ENCODE peak calls at places on chromosomes 16 and 17, in seven cellular contexts. One of them, this sample, is unnamed.

GRCh38 chr17:59786536-59787319 is 79.3 kb downstream of the VMP1 start:
- DNase-seq in aorta: no peak
- DNase-seq in heart left ventricle: no peak
- DNase-seq in body of pancreas: peak; percentile 65
- DNase-seq in CD8-positive, alpha-beta memory T cell: peak; percentile 65
- DNase-seq in neuronal stem cell: no peak
- DNase-seq in ovary: no peak
- DNase-seq in this sample: peak; percentile 43

GRCh38 chr16:84538441-84538840 is 34.0 kb upstream of the MEAK7 start:
- DNase-seq in aorta: no peak
- DNase-seq in body of pancreas: no peak
- DNase-seq in neuronal stem cell: no peak
- DNase-seq in heart left ventricle: no peak
- DNase-seq in ovary: no peak
- DNase-seq in CD8-positive, alpha-beta memory T cell: no peak
- DNase-seq in this sample: no peak

GRCh38 chr17:40317345-40317873 is 8.4 kb downstream of the RARA start:
- DNase-seq in ovary: no peak
- DNase-seq in heart left ventricle: peak; percentile 73
- DNase-seq in neuronal stem cell: no peak
- DNase-seq in aorta: no peak
- DNase-seq in CD8-positive, alpha-beta memory T cell: peak; percentile 45
- DNase-seq in body of pancreas: peak; percentile 64
- DNase-seq in this sample: peak; percentile 39

GRCh38 chr17:57487552-57487951 is 231.2 kb downstream of the MSI2 start:
- DNase-seq in body of pancreas: no peak
- DNase-seq in CD8-positive, alpha-beta memory T cell: no peak
- DNase-seq in neuronal stem cell: no peak
- DNase-seq in heart left ventricle: no peak
- DNase-seq in ovary: no peak
- DNase-seq in aorta: no peak
- DNase-seq in this sample: no peak

GRCh38 chr17:4004517-4005295 is 40.5 kb upstream of the ATP2A3 start:
- DNase-seq in CD8-positive, alpha-beta memory T cell: peak; percentile 46
- DNase-seq in neuronal stem cell: peak; percentile 71
- DNase-seq in ovary: peak; percentile 73
- DNase-seq in heart left ventricle: peak; percentile 62
- DNase-seq in aorta: peak; percentile 87
- DNase-seq in body of pancreas: peak; percentile 68
- DNase-seq in this sample: peak; percentile 43

GRCh38 chr17:65557349-65558310 is 3.8 kb downstream of the AXIN2 start:
- DNase-seq in heart left ventricle: no peak
- DNase-seq in body of pancreas: no peak
- DNase-seq in ovary: no peak
- DNase-seq in neuronal stem cell: no peak
- DNase-seq in aorta: no peak
- DNase-seq in CD8-positive, alpha-beta memory T cell: no peak
- DNase-seq in this sample: no peak

GRCh38 chr16:68396481-68396880 is 51.8 kb downstream of the SMPD3 start:
- DNase-seq in body of pancreas: peak; percentile 84
- DNase-seq in heart left ventricle: no peak
- DNase-seq in CD8-positive, alpha-beta memory T cell: peak; percentile 42
- DNase-seq in ovary: no peak
- DNase-seq in neuronal stem cell: no peak
- DNase-seq in aorta: peak; percentile 19
- DNase-seq in this sample: no peak

GRCh38 chr16:79723583-79724168 is 123.1 kb upstream of the MAF start:
- DNase-seq in body of pancreas: peak; percentile 78
- DNase-seq in aorta: no peak
- DNase-seq in ovary: no peak
- DNase-seq in neuronal stem cell: peak; percentile 94
- DNase-seq in CD8-positive, alpha-beta memory T cell: no peak
- DNase-seq in heart left ventricle: no peak
- DNase-seq in this sample: no peak

GRCh38 chr17:49715717-49716279 is 8.0 kb upstream of the SLC35B1 start:
- DNase-seq in ovary: no peak
- DNase-seq in heart left ventricle: no peak
- DNase-seq in body of pancreas: peak; percentile 34
- DNase-seq in CD8-positive, alpha-beta memory T cell: peak; percentile 62
- DNase-seq in neuronal stem cell: no peak
- DNase-seq in aorta: no peak
- DNase-seq in this sample: no peak

GRCh38 chr17:79033046-79033616 is 9.2 kb downstream of the C1QTNF1 start:
- DNase-seq in heart left ventricle: peak; percentile 17
- DNase-seq in CD8-positive, alpha-beta memory T cell: no peak
- DNase-seq in aorta: peak; percentile 45
- DNase-seq in body of pancreas: no peak
- DNase-seq in ovary: peak; percentile 23
- DNase-seq in neuronal stem cell: no peak
- DNase-seq in this sample: no peak

GRCh38 chr17:14337596-14338079 is 36.8 kb downstream of the HS3ST3B1 start:
- DNase-seq in ovary: no peak
- DNase-seq in neuronal stem cell: no peak
- DNase-seq in heart left ventricle: no peak
- DNase-seq in body of pancreas: no peak
- DNase-seq in CD8-positive, alpha-beta memory T cell: no peak
- DNase-seq in aorta: no peak
- DNase-seq in this sample: no peak

GRCh38 chr17:47615766-47616424 is 33.8 kb upstream of the KPNB1 start:
- DNase-seq in CD8-positive, alpha-beta memory T cell: no peak
- DNase-seq in heart left ventricle: no peak
- DNase-seq in body of pancreas: no peak
- DNase-seq in neuronal stem cell: peak; percentile 49
- DNase-seq in ovary: no peak
- DNase-seq in aorta: no peak
- DNase-seq in this sample: no peak

GRCh38 chr17:39769974-39770587 is 32.3 kb downstream of the GRB7 start:
- DNase-seq in CD8-positive, alpha-beta memory T cell: peak; percentile 20
- DNase-seq in ovary: no peak
- DNase-seq in neuronal stem cell: no peak
- DNase-seq in heart left ventricle: no peak
- DNase-seq in aorta: no peak
- DNase-seq in body of pancreas: no peak
- DNase-seq in this sample: peak; percentile 47

GRCh38 chr17:30235386-30236296 is at the start of gene SLC6A4:
- DNase-seq in ovary: no peak
- DNase-seq in heart left ventricle: no peak
- DNase-seq in body of pancreas: peak; percentile 19
- DNase-seq in neuronal stem cell: no peak
- DNase-seq in aorta: no peak
- DNase-seq in CD8-positive, alpha-beta memory T cell: no peak
- DNase-seq in this sample: no peak

GRCh38 chr16:22683730-22684280 is 130.2 kb upstream of the HS3ST2 start:
- DNase-seq in ovary: no peak
- DNase-seq in aorta: no peak
- DNase-seq in neuronal stem cell: no peak
- DNase-seq in body of pancreas: no peak
- DNase-seq in heart left ventricle: no peak
- DNase-seq in CD8-positive, alpha-beta memory T cell: no peak
- DNase-seq in this sample: no peak

GRCh38 chr17:13600475-13601316 is 1.0 kb downstream of the HS3ST3A1 start:
- DNase-seq in CD8-positive, alpha-beta memory T cell: no peak
- DNase-seq in body of pancreas: no peak
- DNase-seq in aorta: peak; percentile 67
- DNase-seq in neuronal stem cell: peak; percentile 43
- DNase-seq in heart left ventricle: peak; percentile 20
- DNase-seq in ovary: peak; percentile 58
- DNase-seq in this sample: no peak

GRCh38 chr17:18356624-18357023 is 6.7 kb downstream of the SHMT1 start:
- DNase-seq in body of pancreas: peak; percentile 9
- DNase-seq in ovary: no peak
- DNase-seq in aorta: no peak
- DNase-seq in neuronal stem cell: no peak
- DNase-seq in heart left ventricle: peak; percentile 54
- DNase-seq in CD8-positive, alpha-beta memory T cell: no peak
- DNase-seq in this sample: no peak

GRCh38 chr17:40827746-40828453 is 5.5 kb upstream of the KRT10 start:
- DNase-seq in heart left ventricle: no peak
- DNase-seq in aorta: no peak
- DNase-seq in ovary: no peak
- DNase-seq in CD8-positive, alpha-beta memory T cell: no peak
- DNase-seq in body of pancreas: no peak
- DNase-seq in neuronal stem cell: no peak
- DNase-seq in this sample: no peak

GRCh38 chr16:85729907-85730465 is 20.9 kb downstream of the C16orf74 start:
- DNase-seq in CD8-positive, alpha-beta memory T cell: no peak
- DNase-seq in heart left ventricle: no peak
- DNase-seq in body of pancreas: no peak
- DNase-seq in aorta: no peak
- DNase-seq in neuronal stem cell: no peak
- DNase-seq in ovary: no peak
- DNase-seq in this sample: no peak

GRCh38 chr17:12673788-12674187 is 8.1 kb downstream of the MYOCD start:
- DNase-seq in neuronal stem cell: no peak
- DNase-seq in aorta: no peak
- DNase-seq in body of pancreas: no peak
- DNase-seq in ovary: no peak
- DNase-seq in heart left ventricle: no peak
- DNase-seq in CD8-positive, alpha-beta memory T cell: no peak
- DNase-seq in this sample: no peak

GRCh38 chr16:48353565-48354163 is 31.5 kb downstream of the SIAH1 start:
- DNase-seq in body of pancreas: peak; percentile 69
- DNase-seq in aorta: no peak
- DNase-seq in neuronal stem cell: peak; percentile 56
- DNase-seq in CD8-positive, alpha-beta memory T cell: peak; percentile 47
- DNase-seq in heart left ventricle: peak; percentile 53
- DNase-seq in ovary: peak; percentile 55
- DNase-seq in this sample: peak; percentile 52

GRCh38 chr17:40063034-40063765 is 435 bp downstream of the THRA start:
- DNase-seq in aorta: peak; percentile 83
- DNase-seq in body of pancreas: peak; percentile 64
- DNase-seq in CD8-positive, alpha-beta memory T cell: no peak
- DNase-seq in heart left ventricle: peak; percentile 68
- DNase-seq in ovary: peak; percentile 67
- DNase-seq in neuronal stem cell: no peak
- DNase-seq in this sample: no peak

GRCh38 chr17:71505200-71505599 is 615.6 kb upstream of the SOX9 start:
- DNase-seq in neuronal stem cell: no peak
- DNase-seq in heart left ventricle: no peak
- DNase-seq in CD8-positive, alpha-beta memory T cell: no peak
- DNase-seq in aorta: no peak
- DNase-seq in body of pancreas: no peak
- DNase-seq in ovary: no peak
- DNase-seq in this sample: no peak

GRCh38 chr17:7296189-7296861 is 1.9 kb upstream of the YBX2 start:
- DNase-seq in ovary: peak; percentile 90
- DNase-seq in heart left ventricle: peak; percentile 92
- DNase-seq in body of pancreas: peak; percentile 84
- DNase-seq in aorta: peak; percentile 96
- DNase-seq in neuronal stem cell: peak; percentile 81
- DNase-seq in CD8-positive, alpha-beta memory T cell: peak; percentile 63
- DNase-seq in this sample: peak; percentile 56

GRCh38 chr17:31583795-31584340 is 192.4 kb downstream of the RAB11FIP4 start:
- DNase-seq in body of pancreas: no peak
- DNase-seq in neuronal stem cell: no peak
- DNase-seq in aorta: no peak
- DNase-seq in ovary: no peak
- DNase-seq in heart left ventricle: no peak
- DNase-seq in CD8-positive, alpha-beta memory T cell: no peak
- DNase-seq in this sample: no peak

GRCh38 chr16:9135797-9136196 is 44.4 kb downstream of the HAPSTR1 start:
- DNase-seq in neuronal stem cell: no peak
- DNase-seq in aorta: peak; percentile 40
- DNase-seq in heart left ventricle: no peak
- DNase-seq in CD8-positive, alpha-beta memory T cell: no peak
- DNase-seq in ovary: peak; percentile 17
- DNase-seq in body of pancreas: peak; percentile 2
- DNase-seq in this sample: no peak

DNA sequence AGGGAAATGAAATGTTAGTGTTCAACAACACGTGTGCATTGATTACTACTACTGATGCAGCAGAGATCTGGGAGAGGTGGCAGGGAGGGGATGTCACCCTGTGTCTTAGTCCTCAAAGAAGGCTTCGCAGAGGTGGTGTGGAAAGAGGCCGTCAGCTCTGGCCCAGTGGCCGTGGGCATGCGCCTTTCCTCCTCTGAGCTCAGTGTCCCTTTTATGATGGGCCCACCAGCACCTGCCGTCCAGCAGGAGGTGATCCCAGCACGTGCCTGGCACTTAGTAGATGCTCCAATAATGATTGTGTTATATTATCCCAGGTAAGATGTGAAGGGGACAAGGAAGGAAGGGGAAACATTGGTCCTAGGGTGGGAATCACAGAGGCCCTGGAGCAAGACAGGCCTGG is 106.2 kb downstream of the CLEC16A start:
- DNase-seq in heart left ventricle: no peak
- DNase-seq in body of pancreas: no peak
- DNase-seq in CD8-positive, alpha-beta memory T cell: no peak
- DNase-seq in ovary: no peak
- DNase-seq in neuronal stem cell: no peak
- DNase-seq in aorta: no peak
- DNase-seq in this sample: no peak
- H3K9me3 ChIP-seq in heart left ventricle: no peaks in the 10 kb centered on the region
- H3K9me3 ChIP-seq in body of pancreas: no peaks in the 10 kb centered on the region
- H3K9me3 ChIP-seq in CD8-positive, alpha-beta memory T cell: no peaks in the 10 kb centered on the region
- H3K9me3 ChIP-seq in ovary: no peaks in the 10 kb centered on the region
- H3K9me3 ChIP-seq in neuronal stem cell: no peaks in the 10 kb centered on the region
- H3K9me3 ChIP-seq in aorta: no peaks in the 10 kb centered on the region
- H3K9me3 ChIP-seq in this sample: no peaks in the 10 kb centered on the region

GRCh38 chr16:46404028-46404427 is 217.2 kb downstream of the SHCBP1 start:
- DNase-seq in heart left ventricle: no peak
- DNase-seq in body of pancreas: no peak
- DNase-seq in CD8-positive, alpha-beta memory T cell: no peak
- DNase-seq in neuronal stem cell: no peak
- DNase-seq in ovary: no peak
- DNase-seq in aorta: no peak
- DNase-seq in this sample: no peak
- H3K9me3 ChIP-seq in heart left ventricle: no peaks in the 10 kb centered on the region
- H3K9me3 ChIP-seq in body of pancreas: peaks cover 10% of the 10 kb centered on the region
- H3K9me3 ChIP-seq in CD8-positive, alpha-beta memory T cell: no peaks in the 10 kb centered on the region
- H3K9me3 ChIP-seq in neuronal stem cell: no peaks in the 10 kb centered on the region
- H3K9me3 ChIP-seq in ovary: no peaks in the 10 kb centered on the region
- H3K9me3 ChIP-seq in aorta: no peaks in the 10 kb centered on the region
- H3K9me3 ChIP-seq in this sample: peaks cover 5% of the 10 kb centered on the region

GRCh38 chr16:46466239-46466638 is 154.9 kb downstream of the SHCBP1 start:
- DNase-seq in heart left ventricle: no peak
- DNase-seq in body of pancreas: no peak
- DNase-seq in ovary: no peak
- DNase-seq in CD8-positive, alpha-beta memory T cell: no peak
- DNase-seq in neuronal stem cell: no peak
- DNase-seq in aorta: no peak
- DNase-seq in this sample: no peak
- H3K9me3 ChIP-seq in heart left ventricle: no peaks in the 10 kb centered on the region
- H3K9me3 ChIP-seq in body of pancreas: peaks cover 8% of the 10 kb centered on the region
- H3K9me3 ChIP-seq in ovary: no peaks in the 10 kb centered on the region
- H3K9me3 ChIP-seq in CD8-positive, alpha-beta memory T cell: no peaks in the 10 kb centered on the region
- H3K9me3 ChIP-seq in neuronal stem cell: no peaks in the 10 kb centered on the region
- H3K9me3 ChIP-seq in aorta: no peaks in the 10 kb centered on the region
- H3K9me3 ChIP-seq in this sample: peaks cover 7% of the 10 kb centered on the region

DNA sequence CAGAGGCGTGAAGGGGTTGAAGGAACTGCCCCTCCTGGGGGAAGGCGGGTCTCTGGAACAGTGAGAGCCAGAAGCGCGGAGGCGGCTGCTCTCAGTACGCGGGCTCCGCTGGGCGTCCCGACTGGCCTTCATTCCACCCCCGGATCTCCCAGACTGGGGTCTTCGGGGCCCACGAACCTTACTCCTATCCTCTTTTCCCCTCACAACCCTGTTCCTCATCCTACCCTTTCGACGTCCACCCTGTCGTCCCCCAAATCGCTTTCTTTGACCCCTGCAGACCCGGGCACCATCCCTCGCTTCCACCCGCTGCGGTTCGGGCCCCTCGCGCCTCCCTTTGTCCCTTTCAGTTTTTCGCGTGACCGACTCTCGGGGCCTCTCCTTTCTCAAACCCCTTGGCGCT is 2114.6 kb downstream of the TP53TG3F start:
- DNase-seq in body of pancreas: no peak
- DNase-seq in neuronal stem cell: no peak
- DNase-seq in CD8-positive, alpha-beta memory T cell: no peak
- DNase-seq in aorta: no peak
- DNase-seq in ovary: no peak
- DNase-seq in heart left ventricle: no peak
- DNase-seq in this sample: no peak
- H3K9me3 ChIP-seq in body of pancreas: no peaks in the 10 kb centered on the region
- H3K9me3 ChIP-seq in neuronal stem cell: no peaks in the 10 kb centered on the region
- H3K9me3 ChIP-seq in CD8-positive, alpha-beta memory T cell: no peaks in the 10 kb centered on the region
- H3K9me3 ChIP-seq in aorta: peaks cover 2% of the 10 kb centered on the region
- H3K9me3 ChIP-seq in ovary: no peaks in the 10 kb centered on the region
- H3K9me3 ChIP-seq in heart left ventricle: no peaks in the 10 kb centered on the region
- H3K9me3 ChIP-seq in this sample: no peaks in the 10 kb centered on the region

This sample was measured in T-helper 17 cell.